ENCODE peak calls at places on chromosomes 5 and 9, in six cellular contexts. E, A, Q, R, W and Y are unnamed samples.

GRCh38 chr5:68222310-68222709 is 6.8 kb downstream of the PIK3R1 start:
- DNase-seq in E (no peak), Q (no peak), A (no peak), W (no peak), R (no peak), Y (no peak)

GRCh38 chr9:133987455-133987800 is 4.7 kb downstream of the VAV2 start:
- DNase-seq in R (no peak), A (no peak), Q (no peak), W (no peak), E (no peak), Y (no peak)

GRCh38 chr9:73154271-73154670 is 2.6 kb downstream of the ANXA1 start:
- DNase-seq in W (no peak), A (no peak), Q (no peak), R (no peak), E (no peak), Y (no peak)

GRCh38 chr5:83740741-83741140 is 20.1 kb upstream of the HAPLN1 start:
- DNase-seq in W (no peak), R (no peak), E (no peak), Q (no peak), A (no peak), Y (no peak)

GRCh38 chr5:179118756-179119414 is 58.7 kb downstream of the ZNF354C start:
- DNase-seq in W (no peak), R (no peak), A (no peak), E (no peak), Q (no peak), Y (no peak)

GRCh38 chr5:176996780-176997179 is 9.8 kb downstream of the UIMC1 start:
- DNase-seq in R (peak; percentile 50), Q (no peak), A (peak; percentile 15), E (no peak), W (no peak), Y (no peak)

GRCh38 chr5:81525690-81526089 is 131.8 kb upstream of the ACOT12 start:
- DNase-seq in E (no peak), R (peak; percentile 28), W (no peak), Q (no peak), A (peak; percentile 22), Y (no peak)

GRCh38 chr9:95096381-95096780 is 221.1 kb downstream of the FANCC start:
- DNase-seq in A (no peak), E (no peak), R (no peak), W (no peak), Q (no peak), Y (no peak)

GRCh38 chr9:68678430-68678829 is 26.6 kb upstream of the PIP5K1B start:
- DNase-seq in E (no peak), A (no peak), W (peak; percentile 53), Q (peak; percentile 14), R (no peak), Y (no peak)

GRCh38 chr5:139926797-139927503 is 116.1 kb downstream of the NRG2 start:
- DNase-seq in R (no peak), A (no peak), E (no peak), W (no peak), Q (no peak), Y (no peak)

GRCh38 chr5:141772281-141772680 is 90.3 kb upstream of the ARAP3 start:
- DNase-seq in W (no peak), E (no peak), R (no peak), A (no peak), Q (peak; percentile 39), Y (no peak)

GRCh38 chr5:156497816-156498215 is 170.9 kb downstream of the SGCD start:
- DNase-seq in R (peak; percentile 22), Q (no peak), W (no peak), E (no peak), A (peak; percentile 39), Y (no peak)

GRCh38 chr5:51378778-51379652 is 4.2 kb upstream of the ISL1 start:
- DNase-seq in W (peak; percentile 55), A (peak; percentile 4), Q (no peak), R (peak; percentile 49), E (no peak), Y (no peak)

GRCh38 chr5:125491986-125492385 is 745.5 kb upstream of the ZNF608 start:
- DNase-seq in E (no peak), W (no peak), R (no peak), Q (no peak), A (no peak), Y (no peak)

GRCh38 chr9:110546411-110546871 is 33.1 kb downstream of the SVEP1 start:
- DNase-seq in W (no peak), Q (no peak), A (no peak), R (no peak), E (no peak), Y (no peak)

GRCh38 chr5:167699434-167699833 is 592.0 kb upstream of the WWC1 start:
- DNase-seq in Q (no peak), A (peak; percentile 100), W (peak; percentile 74), E (no peak), R (peak; percentile 100), Y (no peak)

GRCh38 chr5:1794896-1795290 is 4.7 kb downstream of the MRPL36 start:
- DNase-seq in Q (no peak), R (no peak), A (no peak), W (no peak), E (no peak), Y (no peak)

GRCh38 chr9:123757547-123757946 is 172.4 kb downstream of the DENND1A start:
- DNase-seq in Q (peak; percentile 40), W (peak; percentile 75), R (no peak), E (no peak), A (no peak), Y (no peak)

GRCh38 chr9:131968632-131969031 is 111.0 kb downstream of the MED27 start:
- DNase-seq in E (no peak), A (no peak), W (no peak), Q (no peak), R (no peak), Y (no peak)
- TF ChIP-seq CTCF in E (no peak), A (no peak), W (no peak), Q (no peak), R (no peak), Y (no peak)

GRCh38 chr9:121736964-121737462 is 85.6 kb downstream of the DAB2IP start:
- DNase-seq in A (no peak), W (no peak), Q (peak; percentile 53), E (peak; percentile 91), R (no peak), Y (no peak)

GRCh38 chr9:121736147-121736721 is 84.8 kb downstream of the DAB2IP start:
- DNase-seq in E (peak; percentile 89), A (no peak), R (no peak), Q (peak; percentile 89), W (peak; percentile 76), Y (no peak)

GRCh38 chr9:121734465-121734864 is 83.0 kb downstream of the DAB2IP start:
- DNase-seq in Q (no peak), R (no peak), A (no peak), W (no peak), E (no peak), Y (no peak)

GRCh38 chr9:121735792-121736130 is 84.3 kb downstream of the DAB2IP start:
- DNase-seq in W (peak; percentile 30), E (peak; percentile 63), Q (no peak), R (peak; percentile 24), A (no peak), Y (no peak)

DNA sequence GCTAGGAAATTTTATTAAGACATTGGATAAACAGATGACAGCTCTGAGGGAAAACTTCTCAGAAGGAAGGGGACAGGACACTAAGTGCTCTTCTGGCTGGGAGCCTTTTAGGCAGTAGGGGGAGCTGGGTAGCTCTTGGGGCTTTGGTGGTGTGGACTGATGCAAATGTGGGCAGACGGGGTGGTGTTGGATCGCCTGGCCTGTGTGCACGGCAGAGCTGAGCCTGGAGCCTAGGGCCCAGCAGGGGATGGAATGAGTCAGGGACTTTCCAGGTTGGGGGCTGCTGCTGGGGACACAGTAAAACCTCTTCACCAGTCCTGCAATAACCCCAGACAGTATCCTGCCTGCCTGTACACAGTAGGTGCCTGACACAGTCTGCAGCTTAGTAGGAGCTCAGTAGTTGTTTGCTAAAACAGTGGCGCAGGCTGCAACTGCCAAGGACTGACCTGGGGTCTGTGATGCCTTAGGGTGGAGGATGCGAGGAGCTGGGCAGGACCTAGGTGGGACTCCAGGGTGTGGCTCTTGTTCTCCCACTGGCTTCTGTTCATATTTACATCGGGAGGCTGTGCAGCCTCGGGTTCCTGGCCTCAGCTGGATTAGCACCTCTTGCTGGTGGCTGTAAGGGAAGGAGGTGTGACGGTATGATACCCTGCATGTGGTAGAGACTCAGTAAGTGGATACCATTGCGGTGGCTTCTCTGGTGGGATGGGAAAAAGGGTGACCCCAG is 83.8 kb downstream of the DAB2IP start:
- DNase-seq in E (no peak), Q (no peak), W (peak; percentile 49), R (peak; percentile 54), A (peak; percentile 59), Y (no peak)
- TF ChIP-seq CTCF in E (no peak), Q (no peak), W (peak; percentile 68), R (peak; percentile 59), A (peak; percentile 63), Y (no peak)

DNA sequence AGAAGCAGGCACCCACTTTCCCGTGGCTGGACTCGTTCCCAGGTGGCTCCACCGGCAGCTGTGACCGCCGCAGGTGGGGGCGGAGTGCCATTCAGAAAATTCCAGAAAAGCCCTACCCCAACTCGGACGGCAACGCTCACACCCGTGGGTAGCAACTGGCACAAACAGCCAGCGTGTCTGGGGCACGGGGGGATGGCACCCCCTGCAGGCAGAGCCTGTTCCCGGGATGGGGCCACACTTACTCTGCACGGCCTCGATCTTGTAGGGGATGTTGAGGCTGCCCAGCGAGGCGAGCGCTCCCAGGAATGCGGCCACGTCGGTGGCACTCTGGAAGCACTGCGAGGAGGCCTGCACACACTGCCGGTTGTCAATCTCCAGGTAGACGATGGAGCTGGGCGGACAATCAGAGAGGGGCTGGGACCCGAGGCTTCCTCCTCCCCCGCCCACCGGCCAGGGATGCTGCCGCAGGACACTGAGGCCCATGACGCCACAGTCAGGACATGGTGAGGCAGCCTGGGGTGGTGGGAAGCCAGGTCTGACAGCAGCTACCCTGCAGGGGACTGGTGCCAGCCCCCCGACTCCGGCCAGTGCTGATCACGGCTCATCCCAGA is 20.2 kb upstream of the SEC16A start:
- DNase-seq in Q (no peak), A (no peak), E (no peak), R (no peak), W (no peak), Y (no peak)
- TF ChIP-seq CTCF in Q (no peak), A (no peak), E (no peak), R (no peak), W (no peak), Y (no peak)

GRCh38 chr5:138874771-138875628 is at the start of gene LRRTM2:
- DNase-seq in Q (no peak), R (peak; percentile 71), A (peak; percentile 92), W (no peak), E (no peak), Y (no peak)

GRCh38 chr5:138876811-138877210 is 1.7 kb upstream of the LRRTM2 start:
- DNase-seq in R (no peak), Q (no peak), E (no peak), W (no peak), A (no peak), Y (no peak)

GRCh38 chr5:138873886-138874200 is 1.3 kb downstream of the LRRTM2 start:
- DNase-seq in A (no peak), W (no peak), R (no peak), E (no peak), Q (no peak), Y (no peak)

GRCh38 chr5:138873096-138873885 is 1.8 kb downstream of the LRRTM2 start:
- DNase-seq in E (no peak), A (no peak), W (no peak), R (no peak), Q (no peak), Y (no peak)

DNA sequence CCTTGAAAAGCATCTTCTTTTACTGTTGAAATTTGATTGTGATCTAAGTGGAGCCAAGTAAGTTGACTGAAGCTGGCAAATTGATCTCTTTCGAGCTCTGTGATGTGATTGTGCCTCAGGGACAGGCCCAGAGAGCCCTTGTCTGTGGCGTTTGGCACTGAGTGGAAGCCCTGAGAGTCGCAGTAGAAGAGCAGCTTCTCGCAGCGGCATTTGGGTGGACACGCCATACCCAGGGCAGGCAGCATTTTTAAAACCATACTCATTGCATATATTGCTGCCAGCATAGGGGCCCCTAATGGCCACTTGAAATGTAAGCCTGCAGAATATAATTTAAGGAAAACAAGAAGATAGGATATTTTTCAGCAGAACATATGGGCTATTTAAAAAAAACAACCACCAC is 894 bp downstream of the LRRTM2 start:
- DNase-seq in R (no peak), W (no peak), Q (no peak), E (no peak), A (peak; percentile 42), Y (no peak)
- TF ChIP-seq CTCF in R (no peak), W (no peak), Q (no peak), E (no peak), A (no peak), Y (no peak)